ENCODE peak calls at places on chromosomes 3 and 15, in seven cellular contexts. S is K562, N is GM23338, I is sigmoid colon, F is vagina, K is transverse colon, V is Panc1. O is an unnamed sample. For H3K4me1, the result is how much of the 10 kb centered on the place peaks cover.

GRCh38 chr3:9808345-9809037 is 1.6 kb upstream of the TTLL3 start:
- DNase-seq in N (peak), K (peak), S (peak), V (no peak), F (no peak), I (no peak), O (no peak)

GRCh38 chr15:55897560-55898336 is 95.7 kb downstream of the NEDD4 start:
- DNase-seq in I (no peak), K (peak), S (peak), F (no peak), V (peak), N (peak), O (no peak)

GRCh38 chr15:66644815-66645345 is 57.2 kb upstream of the SMAD6 start:
- DNase-seq in K (no peak), V (no peak), F (no peak), I (no peak), S (no peak), N (no peak), O (no peak)

GRCh38 chr15:40047413-40048154 is 8.6 kb upstream of the SRP14 start:
- DNase-seq in V (no peak), N (no peak), S (no peak), K (peak), I (peak), F (peak), O (peak)

GRCh38 chr3:186476044-186476468 is 68.1 kb downstream of the CRYGS start:
- DNase-seq in K (no peak), F (peak), S (no peak), V (no peak), N (no peak), I (no peak), O (peak)

GRCh38 chr3:49359623-49360022 is 1.5 kb upstream of the GPX1 start:
- DNase-seq in K (no peak), I (no peak), N (no peak), S (no peak), F (no peak), V (no peak), O (no peak)

GRCh38 chr3:55178336-55178735 is 250.5 kb upstream of the LRTM1 start:
- DNase-seq in F (no peak), V (no peak), I (no peak), K (no peak), S (no peak), N (no peak), O (no peak)

GRCh38 chr3:151794080-151794479 is 19.8 kb upstream of the AADAC start:
- DNase-seq in K (no peak), S (no peak), V (no peak), F (no peak), N (no peak), I (no peak), O (no peak)

GRCh38 chr3:143951351-143951971 is 20.2 kb upstream of the DIPK2A start:
- DNase-seq in S (peak), K (no peak), N (peak), I (no peak), F (no peak), V (no peak), O (no peak)

GRCh38 chr15:82047493-82048446 is 2.0 kb upstream of the MEX3B start:
- DNase-seq in V (no peak), S (no peak), N (peak), K (no peak), F (no peak), I (no peak), O (no peak)

GRCh38 chr3:181901626-181902025 is 189.9 kb downstream of the SOX2 start:
- DNase-seq in N (no peak), I (no peak), V (no peak), F (no peak), S (no peak), K (no peak), O (no peak)
- TF ChIP-seq POLR2AphosphoS5 in N (no peak), I (no peak), V (no peak), F (no peak), S (no peak), K (no peak), O (no peak)

GRCh38 chr15:31262901-31263671 is 63.5 kb upstream of the KLF13 start:
- DNase-seq in I (peak), V (no peak), S (no peak), K (peak), N (no peak), F (peak), O (no peak)
- H3K4me1 ChIP-seq in I (under half), V (under half), S (under half), K (under half), N (under half), F (under half), O (under half)

GRCh38 chr15:77468896-77469295 is 48.2 kb downstream of the HMG20A start:
- DNase-seq in I (no peak), N (no peak), F (no peak), V (no peak), S (no peak), K (no peak), O (no peak)

GRCh38 chr15:77470227-77470626 is 49.5 kb downstream of the HMG20A start:
- DNase-seq in I (no peak), K (no peak), S (no peak), V (no peak), F (no peak), N (no peak), O (no peak)

GRCh38 chr15:77461486-77461885 is 40.8 kb downstream of the HMG20A start:
- DNase-seq in F (no peak), I (no peak), K (no peak), N (no peak), S (no peak), V (no peak), O (no peak)

GRCh38 chr15:77466521-77466920 is 45.8 kb downstream of the HMG20A start:
- DNase-seq in I (no peak), S (no peak), K (no peak), F (no peak), V (no peak), N (no peak), O (no peak)

GRCh38 chr15:77464129-77464865 is 43.6 kb downstream of the HMG20A start:
- DNase-seq in K (no peak), F (no peak), V (no peak), S (no peak), I (no peak), N (no peak), O (no peak)
- TF ChIP-seq POLR2AphosphoS5 in K (no peak), F (no peak), V (no peak), S (no peak), I (no peak), N (no peak), O (no peak)

GRCh38 chr3:13414040-13414729 is 5.9 kb downstream of the NUP210 start:
- DNase-seq in K (peak), N (no peak), F (no peak), I (no peak), V (no peak), S (no peak), O (no peak)
- H3K4me1 ChIP-seq in K (under half), N (under half), F (under half), I (under half), V (under half), S (under half), O (under half)